ENCODE peak calls at places on chromosomes 6 and 20, in nine cellular contexts. One of them, this sample, is unnamed.
A peak's percentile ranks its signal among the peaks of the same experiment; 100 is the strongest.

GRCh38 chr6:75117701-75118100 is 88.2 kb downstream of the COL12A1 start:
- DNase-seq in K562: no peak
- DNase-seq in psoas muscle: no peak
- DNase-seq in CD8-positive, alpha-beta T cell: no peak
- DNase-seq in endodermal cell: no peak
- DNase-seq in GM23338: no peak
- DNase-seq in fibroblast of lung: peak; percentile 63
- DNase-seq in osteoblast: no peak
- DNase-seq in tibial artery: no peak
- DNase-seq in this sample: no peak

GRCh38 chr6:24982231-24982630 is 46.5 kb upstream of the RIPOR2 start:
- DNase-seq in endodermal cell: no peak
- DNase-seq in tibial artery: no peak
- DNase-seq in CD8-positive, alpha-beta T cell: no peak
- DNase-seq in osteoblast: peak; percentile 26
- DNase-seq in psoas muscle: no peak
- DNase-seq in GM23338: no peak
- DNase-seq in fibroblast of lung: peak; percentile 79
- DNase-seq in K562: no peak
- DNase-seq in this sample: no peak

GRCh38 chr6:142045380-142046270 is 87.1 kb upstream of the GJE1 start:
- DNase-seq in GM23338: no peak
- DNase-seq in CD8-positive, alpha-beta T cell: no peak
- DNase-seq in psoas muscle: no peak
- DNase-seq in K562: no peak
- DNase-seq in endodermal cell: no peak
- DNase-seq in osteoblast: no peak
- DNase-seq in tibial artery: no peak
- DNase-seq in fibroblast of lung: peak; percentile 16
- DNase-seq in this sample: no peak

GRCh38 chr6:37130704-37131103 is 39.2 kb upstream of the PIM1 start:
- DNase-seq in fibroblast of lung: peak; percentile 54
- DNase-seq in tibial artery: peak; percentile 65
- DNase-seq in psoas muscle: peak; percentile 81
- DNase-seq in osteoblast: no peak
- DNase-seq in endodermal cell: no peak
- DNase-seq in CD8-positive, alpha-beta T cell: no peak
- DNase-seq in K562: no peak
- DNase-seq in GM23338: no peak
- DNase-seq in this sample: no peak

GRCh38 chr20:57717797-57718196 is 8.0 kb upstream of the PMEPA1 start:
- DNase-seq in GM23338: no peak
- DNase-seq in CD8-positive, alpha-beta T cell: no peak
- DNase-seq in psoas muscle: no peak
- DNase-seq in fibroblast of lung: peak; percentile 78
- DNase-seq in osteoblast: no peak
- DNase-seq in K562: no peak
- DNase-seq in tibial artery: no peak
- DNase-seq in endodermal cell: no peak
- DNase-seq in this sample: no peak

GRCh38 chr6:33426590-33427563 is 7.0 kb downstream of the SYNGAP1 start:
- DNase-seq in psoas muscle: no peak
- DNase-seq in K562: no peak
- DNase-seq in fibroblast of lung: no peak
- DNase-seq in osteoblast: peak; percentile 85
- DNase-seq in CD8-positive, alpha-beta T cell: peak; percentile 23
- DNase-seq in tibial artery: no peak
- DNase-seq in GM23338: peak; percentile 71
- DNase-seq in endodermal cell: peak; percentile 60
- DNase-seq in this sample: no peak

GRCh38 chr6:144809120-144809519 is 524.0 kb downstream of the UTRN start:
- DNase-seq in endodermal cell: no peak
- DNase-seq in CD8-positive, alpha-beta T cell: no peak
- DNase-seq in K562: no peak
- DNase-seq in psoas muscle: no peak
- DNase-seq in osteoblast: no peak
- DNase-seq in fibroblast of lung: peak; percentile 42
- DNase-seq in GM23338: no peak
- DNase-seq in tibial artery: no peak
- DNase-seq in this sample: no peak

GRCh38 chr20:31990958-31991705 is 19.1 kb upstream of the CCM2L start:
- DNase-seq in fibroblast of lung: no peak
- DNase-seq in psoas muscle: no peak
- DNase-seq in endodermal cell: no peak
- DNase-seq in GM23338: no peak
- DNase-seq in K562: no peak
- DNase-seq in osteoblast: peak; percentile 66
- DNase-seq in CD8-positive, alpha-beta T cell: no peak
- DNase-seq in tibial artery: no peak
- DNase-seq in this sample: peak; percentile 25

GRCh38 chr6:153591165-153591564 is 447.9 kb upstream of the OPRM1 start:
- DNase-seq in psoas muscle: no peak
- DNase-seq in fibroblast of lung: no peak
- DNase-seq in osteoblast: no peak
- DNase-seq in GM23338: no peak
- DNase-seq in CD8-positive, alpha-beta T cell: no peak
- DNase-seq in tibial artery: no peak
- DNase-seq in K562: no peak
- DNase-seq in endodermal cell: no peak
- DNase-seq in this sample: no peak

GRCh38 chr6:143575440-143575839 is 63.9 kb upstream of the FUCA2 start:
- DNase-seq in fibroblast of lung: peak; percentile 66
- DNase-seq in K562: peak; percentile 79
- DNase-seq in osteoblast: peak; percentile 87
- DNase-seq in CD8-positive, alpha-beta T cell: peak; percentile 50
- DNase-seq in endodermal cell: peak; percentile 78
- DNase-seq in GM23338: peak; percentile 81
- DNase-seq in tibial artery: peak; percentile 39
- DNase-seq in psoas muscle: no peak
- DNase-seq in this sample: peak; percentile 40

GRCh38 chr20:60877071-60877470 is 375.0 kb upstream of the CDH4 start:
- DNase-seq in psoas muscle: no peak
- DNase-seq in osteoblast: no peak
- DNase-seq in fibroblast of lung: no peak
- DNase-seq in K562: no peak
- DNase-seq in endodermal cell: peak; percentile 26
- DNase-seq in CD8-positive, alpha-beta T cell: no peak
- DNase-seq in GM23338: no peak
- DNase-seq in tibial artery: no peak
- DNase-seq in this sample: no peak

GRCh38 chr6:119147101-119148053 is 68.9 kb upstream of the FAM184A start:
- DNase-seq in K562: peak; percentile 91
- DNase-seq in GM23338: no peak
- DNase-seq in osteoblast: peak; percentile 93
- DNase-seq in psoas muscle: peak; percentile 64
- DNase-seq in fibroblast of lung: peak; percentile 98
- DNase-seq in endodermal cell: no peak
- DNase-seq in CD8-positive, alpha-beta T cell: peak; percentile 25
- DNase-seq in tibial artery: peak; percentile 75
- DNase-seq in this sample: peak; percentile 82

GRCh38 chr20:63499333-63499969 is 568 bp upstream of the EEF1A2 start:
- DNase-seq in CD8-positive, alpha-beta T cell: no peak
- DNase-seq in osteoblast: peak; percentile 82
- DNase-seq in K562: no peak
- DNase-seq in endodermal cell: peak; percentile 73
- DNase-seq in tibial artery: no peak
- DNase-seq in psoas muscle: peak; percentile 64
- DNase-seq in GM23338: no peak
- DNase-seq in fibroblast of lung: no peak
- DNase-seq in this sample: peak; percentile 80

GRCh38 chr20:17898548-17898994 is 70.0 kb downstream of the SNX5 start:
- DNase-seq in fibroblast of lung: peak; percentile 57
- DNase-seq in CD8-positive, alpha-beta T cell: peak; percentile 66
- DNase-seq in endodermal cell: peak; percentile 90
- DNase-seq in psoas muscle: peak; percentile 66
- DNase-seq in osteoblast: peak; percentile 89
- DNase-seq in tibial artery: peak; percentile 87
- DNase-seq in K562: peak; percentile 46
- DNase-seq in GM23338: peak; percentile 88
- DNase-seq in this sample: peak; percentile 71

GRCh38 chr20:17896247-17896723 is 72.3 kb downstream of the SNX5 start:
- DNase-seq in CD8-positive, alpha-beta T cell: no peak
- DNase-seq in endodermal cell: no peak
- DNase-seq in K562: no peak
- DNase-seq in psoas muscle: no peak
- DNase-seq in GM23338: no peak
- DNase-seq in osteoblast: no peak
- DNase-seq in tibial artery: no peak
- DNase-seq in fibroblast of lung: no peak
- DNase-seq in this sample: no peak

GRCh38 chr20:17896771-17897369 is 71.7 kb downstream of the SNX5 start:
- DNase-seq in GM23338: no peak
- DNase-seq in CD8-positive, alpha-beta T cell: no peak
- DNase-seq in endodermal cell: no peak
- DNase-seq in psoas muscle: no peak
- DNase-seq in tibial artery: no peak
- DNase-seq in osteoblast: peak; percentile 58
- DNase-seq in K562: no peak
- DNase-seq in fibroblast of lung: no peak
- DNase-seq in this sample: no peak

GRCh38 chr20:17895641-17896246 is 72.8 kb downstream of the SNX5 start:
- DNase-seq in osteoblast: peak; percentile 93
- DNase-seq in GM23338: peak; percentile 54
- DNase-seq in endodermal cell: no peak
- DNase-seq in CD8-positive, alpha-beta T cell: peak; percentile 29
- DNase-seq in fibroblast of lung: peak; percentile 74
- DNase-seq in psoas muscle: peak; percentile 70
- DNase-seq in K562: peak; percentile 20
- DNase-seq in tibial artery: peak; percentile 65
- DNase-seq in this sample: no peak

GRCh38 chr20:17897566-17898307 is 70.9 kb downstream of the SNX5 start:
- DNase-seq in endodermal cell: no peak
- DNase-seq in GM23338: no peak
- DNase-seq in osteoblast: no peak
- DNase-seq in tibial artery: no peak
- DNase-seq in K562: no peak
- DNase-seq in fibroblast of lung: no peak
- DNase-seq in CD8-positive, alpha-beta T cell: no peak
- DNase-seq in psoas muscle: no peak
- DNase-seq in this sample: no peak
- H3K4me1 ChIP-seq in endodermal cell: peaks cover 3% of the 10 kb centered on the region
- H3K4me1 ChIP-seq in GM23338: peaks cover 30% of the 10 kb centered on the region
- H3K4me1 ChIP-seq in osteoblast: peaks cover 23% of the 10 kb centered on the region
- H3K4me1 ChIP-seq in tibial artery: peaks cover 20% of the 10 kb centered on the region
- H3K4me1 ChIP-seq in K562: peaks cover 9% of the 10 kb centered on the region
- H3K4me1 ChIP-seq in fibroblast of lung: peaks cover 7% of the 10 kb centered on the region
- H3K4me1 ChIP-seq in CD8-positive, alpha-beta T cell: peaks cover 4% of the 10 kb centered on the region
- H3K4me1 ChIP-seq in psoas muscle: peaks cover 10% of the 10 kb centered on the region
- H3K4me1 ChIP-seq in this sample: peaks cover 5% of the 10 kb centered on the region

DNA sequence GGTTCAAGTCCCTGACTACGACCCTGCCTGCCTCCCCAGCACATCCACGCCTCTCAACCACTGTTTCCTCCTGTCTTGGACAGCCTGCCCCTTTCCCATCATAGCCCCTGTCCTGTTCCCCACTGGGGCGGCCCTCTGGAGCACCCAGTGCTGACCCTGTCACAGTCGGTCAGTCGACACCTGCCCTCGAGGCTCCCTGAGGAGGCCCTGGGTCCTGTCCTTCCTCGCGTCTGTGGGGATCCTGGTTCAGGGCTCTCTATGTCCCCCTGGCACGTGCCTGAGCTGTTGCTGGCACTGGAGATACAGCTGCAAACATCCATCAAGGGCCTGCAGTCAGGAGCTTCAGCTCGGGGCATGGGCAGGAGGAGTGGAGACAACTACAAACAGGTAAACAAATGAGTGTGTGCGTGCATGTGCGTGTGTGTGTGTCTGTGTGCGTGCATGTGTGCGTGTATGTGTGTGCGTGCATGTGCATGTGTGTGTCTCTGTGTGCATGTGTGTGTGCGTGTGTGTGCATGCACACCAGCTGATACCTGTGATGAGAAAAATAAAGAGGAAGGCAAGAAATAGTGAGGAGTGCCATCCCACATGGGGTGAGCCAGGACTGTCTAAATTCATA is 132.8 kb downstream of the PHACTR3 start:
- DNase-seq in tibial artery: no peak
- DNase-seq in osteoblast: no peak
- DNase-seq in fibroblast of lung: no peak
- DNase-seq in psoas muscle: no peak
- DNase-seq in K562: no peak
- DNase-seq in CD8-positive, alpha-beta T cell: no peak
- DNase-seq in endodermal cell: peak; percentile 28
- DNase-seq in GM23338: no peak
- DNase-seq in this sample: no peak
- TF ChIP-seq CTCF in tibial artery: no peak
- TF ChIP-seq CTCF in osteoblast: no peak
- TF ChIP-seq CTCF in fibroblast of lung: no peak
- TF ChIP-seq CTCF in psoas muscle: no peak
- TF ChIP-seq CTCF in K562: no peak
- TF ChIP-seq CTCF in CD8-positive, alpha-beta T cell: no peak
- TF ChIP-seq CTCF in endodermal cell: no peak
- TF ChIP-seq CTCF in GM23338: no peak
- TF ChIP-seq CTCF in this sample: no peak

DNA sequence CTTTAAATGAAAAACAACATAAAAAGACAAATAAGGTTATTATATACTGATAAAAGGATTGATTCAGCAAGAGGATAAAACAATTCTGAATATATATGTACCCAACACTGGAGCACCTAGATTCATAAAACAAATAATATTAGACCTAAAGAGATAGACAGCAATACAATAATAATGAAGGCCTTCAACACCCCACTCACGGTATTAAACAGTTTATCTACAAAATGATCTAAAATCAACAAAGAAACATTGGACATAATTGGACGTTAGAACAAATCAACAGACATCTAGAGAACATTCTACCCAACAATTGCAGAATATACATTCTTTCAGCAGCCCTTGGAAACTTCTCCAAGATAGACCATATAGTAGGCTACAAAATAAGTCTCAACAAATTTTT is 24.1 kb downstream of the TREM1 start:
- DNase-seq in psoas muscle: no peak
- DNase-seq in tibial artery: no peak
- DNase-seq in K562: no peak
- DNase-seq in osteoblast: no peak
- DNase-seq in CD8-positive, alpha-beta T cell: no peak
- DNase-seq in GM23338: no peak
- DNase-seq in endodermal cell: no peak
- DNase-seq in fibroblast of lung: no peak
- DNase-seq in this sample: no peak
- H3K4me1 ChIP-seq in psoas muscle: no peaks in the 10 kb centered on the region
- H3K4me1 ChIP-seq in tibial artery: no peaks in the 10 kb centered on the region
- H3K4me1 ChIP-seq in K562: no peaks in the 10 kb centered on the region
- H3K4me1 ChIP-seq in osteoblast: no peaks in the 10 kb centered on the region
- H3K4me1 ChIP-seq in CD8-positive, alpha-beta T cell: no peaks in the 10 kb centered on the region
- H3K4me1 ChIP-seq in GM23338: no peaks in the 10 kb centered on the region
- H3K4me1 ChIP-seq in endodermal cell: no peaks in the 10 kb centered on the region
- H3K4me1 ChIP-seq in fibroblast of lung: no peaks in the 10 kb centered on the region
- H3K4me1 ChIP-seq in this sample: no peaks in the 10 kb centered on the region

DNA sequence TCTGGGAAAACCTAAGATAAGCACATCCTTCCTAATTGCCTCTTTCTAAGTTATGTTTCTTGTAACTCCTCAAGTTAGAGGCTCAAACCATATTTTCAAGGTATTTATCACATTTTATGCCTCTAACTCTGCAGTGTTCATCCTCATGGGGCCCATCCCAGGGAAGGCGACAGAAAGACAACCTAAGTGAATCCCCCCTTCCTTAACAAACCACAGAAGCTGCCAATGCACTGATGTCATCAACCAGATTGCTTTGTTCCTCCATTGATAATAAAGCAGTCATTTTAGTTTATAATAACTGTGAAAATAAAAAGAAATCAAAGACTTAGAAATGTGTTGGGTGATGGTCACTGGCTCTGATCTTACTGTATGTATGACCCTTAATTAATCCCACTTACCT is 119.5 kb upstream of the TCF21 start:
- DNase-seq in endodermal cell: no peak
- DNase-seq in tibial artery: no peak
- DNase-seq in CD8-positive, alpha-beta T cell: no peak
- DNase-seq in fibroblast of lung: peak; percentile 57
- DNase-seq in psoas muscle: no peak
- DNase-seq in osteoblast: no peak
- DNase-seq in GM23338: no peak
- DNase-seq in K562: no peak
- DNase-seq in this sample: no peak
- TF ChIP-seq CTCF in endodermal cell: no peak
- TF ChIP-seq CTCF in tibial artery: no peak
- TF ChIP-seq CTCF in CD8-positive, alpha-beta T cell: no peak
- TF ChIP-seq CTCF in fibroblast of lung: no peak
- TF ChIP-seq CTCF in psoas muscle: no peak
- TF ChIP-seq CTCF in osteoblast: no peak
- TF ChIP-seq CTCF in GM23338: no peak
- TF ChIP-seq CTCF in K562: no peak
- TF ChIP-seq CTCF in this sample: no peak

This sample was measured in BE2C.